ENCODE peak calls at places on chromosomes 7 and 10, in five cellular contexts. N, B, Z, A and K are unnamed samples.

GRCh38 chr7:158581440-158582088 is 6.1 kb downstream of the PTPRN2 start:
- DNase-seq in B (no peak), N (no peak), A (no peak), Z (no peak), K (peak; percentile 62)

GRCh38 chr10:79367421-79368189 is 20.3 kb downstream of the PPIF start:
- DNase-seq in N (no peak), A (no peak), B (no peak), Z (no peak), K (no peak)

GRCh38 chr10:50373821-50374501 is 122.6 kb upstream of the ASAH2 start:
- DNase-seq in Z (no peak), N (no peak), B (no peak), A (no peak), K (no peak)

GRCh38 chr7:15199482-15199881 is 296.9 kb upstream of the DGKB start:
- DNase-seq in Z (no peak), A (no peak), B (no peak), N (no peak), K (no peak)

GRCh38 chr10:5976689-5977470 is 463 bp downstream of the IL15RA start:
- DNase-seq in Z (peak; percentile 77), N (no peak), B (peak; percentile 59), A (peak; percentile 82), K (peak; percentile 61)

GRCh38 chr7:86904949-86905834 is 154.3 kb downstream of the ELAPOR2 start:
- DNase-seq in N (no peak), A (peak; percentile 23), Z (no peak), B (no peak), K (peak; percentile 37)

GRCh38 chr10:45379891-45380540 is 6.0 kb downstream of the ALOX5 start:
- DNase-seq in N (no peak), Z (peak; percentile 74), B (peak; percentile 64), A (no peak), K (no peak)

GRCh38 chr7:39607865-39608264 is 15.5 kb upstream of the RALA start:
- DNase-seq in A (no peak), Z (no peak), N (no peak), B (no peak), K (no peak)

GRCh38 chr7:133730360-133730759 is 396.8 kb upstream of the LRGUK start:
- DNase-seq in Z (no peak), N (no peak), A (no peak), B (no peak), K (no peak)

GRCh38 chr10:4771554-4772201 is 54.3 kb upstream of the AKR1E2 start:
- DNase-seq in B (no peak), Z (no peak), A (no peak), N (no peak), K (no peak)

GRCh38 chr7:70830060-70830395 is 301.9 kb upstream of the GALNT17 start:
- DNase-seq in A (no peak), N (no peak), Z (no peak), B (no peak), K (no peak)

GRCh38 chr10:131856441-131857094 is 44.2 kb upstream of the PPP2R2D start:
- DNase-seq in A (no peak), N (peak; percentile 45), Z (peak; percentile 18), B (no peak), K (no peak)

GRCh38 chr7:108417926-108418325 is 38.3 kb downstream of the NRCAM start:
- DNase-seq in B (no peak), Z (no peak), N (no peak), A (no peak), K (no peak)

GRCh38 chr10:43160067-43160918 is 22.0 kb downstream of the CSGALNACT2 start:
- DNase-seq in Z (no peak), B (no peak), A (no peak), N (no peak), K (no peak)

GRCh38 chr7:96045919-96046318 is 273.6 kb downstream of the DYNC1I1 start:
- DNase-seq in B (no peak), N (no peak), Z (no peak), A (no peak), K (peak; percentile 2)

GRCh38 chr7:99258501-99258900 is 14.1 kb upstream of the MYH16 start:
- DNase-seq in A (no peak), Z (no peak), N (no peak), B (no peak), K (no peak)

GRCh38 chr10:10579709-10580108 is 438.0 kb upstream of the CELF2 start:
- DNase-seq in Z (no peak), N (no peak), A (no peak), B (no peak), K (no peak)

GRCh38 chr7:41256186-41256945 is 446.5 kb downstream of the INHBA start:
- DNase-seq in N (no peak), Z (no peak), A (no peak), B (no peak), K (no peak)

GRCh38 chr7:104656467-104656866 is 328.1 kb downstream of the LHFPL3 start:
- DNase-seq in Z (no peak), A (no peak), B (no peak), N (no peak), K (no peak)
- TF ChIP-seq CTCF in Z (no peak), A (no peak), B (no peak), N (no peak), K (no peak)

GRCh38 chr10:74199315-74199714 is 48.3 kb downstream of the ADK start:
- DNase-seq in A (no peak), N (no peak), B (no peak), Z (no peak), K (no peak)
- TF ChIP-seq CTCF in A (no peak), N (no peak), B (no peak), Z (no peak), K (no peak)

DNA sequence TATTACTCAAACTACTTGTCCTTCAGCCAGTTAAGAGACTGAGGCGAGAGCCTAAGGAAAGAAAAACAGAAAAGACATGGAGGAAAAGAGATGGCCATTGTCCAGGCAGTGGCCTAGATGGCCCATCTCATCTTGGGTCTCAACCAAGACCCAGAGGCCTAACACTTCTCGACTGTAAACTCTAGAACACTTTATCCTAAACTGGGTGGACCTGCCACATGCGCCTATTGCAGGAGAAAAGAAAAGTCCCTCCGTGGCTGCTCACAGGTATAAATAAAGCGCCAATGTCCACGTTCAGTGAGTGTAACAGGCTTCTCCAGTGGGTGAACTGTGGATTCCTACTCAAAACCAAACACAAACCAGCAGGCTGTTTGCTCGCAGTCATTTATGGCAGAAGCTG is 92.7 kb upstream of the DDC start:
- DNase-seq in Z (no peak), B (no peak), N (no peak), A (no peak), K (no peak)
- TF ChIP-seq CTCF in Z (no peak), B (no peak), N (no peak), A (no peak), K (no peak)

GRCh38 chr7:148264933-148265557 is 325.5 kb upstream of the C7orf33 start:
- DNase-seq in A (no peak), Z (peak; percentile 54), B (no peak), N (no peak), K (peak; percentile 17)
- TF ChIP-seq CTCF in A (peak; percentile 55), Z (peak; percentile 69), B (peak; percentile 66), N (peak; percentile 19), K (peak; percentile 52)

GRCh38 chr10:34310234-34310633 is 504.9 kb downstream of the PARD3 start:
- DNase-seq in N (no peak), A (no peak), Z (no peak), B (no peak), K (no peak)

GRCh38 chr10:34303022-34303421 is 512.1 kb downstream of the PARD3 start:
- DNase-seq in A (no peak), Z (no peak), N (no peak), B (no peak), K (no peak)

GRCh38 chr10:34305189-34305588 is 509.9 kb downstream of the PARD3 start:
- DNase-seq in B (no peak), A (peak; percentile 13), Z (no peak), N (no peak), K (peak; percentile 67)
- TF ChIP-seq CTCF in B (no peak), A (peak; percentile 40), Z (no peak), N (no peak), K (no peak)

GRCh38 chr7:110446658-110447057 is 644.3 kb upstream of the LRRN3 start:
- DNase-seq in B (no peak), A (no peak), Z (no peak), N (no peak), K (no peak)

GRCh38 chr7:110442386-110442837 is 648.5 kb upstream of the LRRN3 start:
- DNase-seq in Z (no peak), N (peak; percentile 52), B (no peak), A (no peak), K (peak; percentile 67)
- TF ChIP-seq CTCF in Z (no peak), N (peak; percentile 31), B (peak; percentile 42), A (peak; percentile 11), K (peak; percentile 54)

GRCh38 chr10:130784326-130784725 is 527.2 kb downstream of the TCERG1L start:
- DNase-seq in B (no peak), Z (no peak), A (no peak), N (no peak), K (no peak)

GRCh38 chr10:130786365-130786966 is 525.1 kb downstream of the TCERG1L start:
- DNase-seq in A (no peak), Z (no peak), N (no peak), B (no peak), K (no peak)

GRCh38 chr10:130787252-130787651 is 524.3 kb downstream of the TCERG1L start:
- DNase-seq in N (no peak), A (no peak), Z (no peak), B (no peak), K (no peak)

GRCh38 chr10:130778166-130778545 is 533.4 kb downstream of the TCERG1L start:
- DNase-seq in A (no peak), N (peak; percentile 7), B (no peak), Z (no peak), K (no peak)

DNA sequence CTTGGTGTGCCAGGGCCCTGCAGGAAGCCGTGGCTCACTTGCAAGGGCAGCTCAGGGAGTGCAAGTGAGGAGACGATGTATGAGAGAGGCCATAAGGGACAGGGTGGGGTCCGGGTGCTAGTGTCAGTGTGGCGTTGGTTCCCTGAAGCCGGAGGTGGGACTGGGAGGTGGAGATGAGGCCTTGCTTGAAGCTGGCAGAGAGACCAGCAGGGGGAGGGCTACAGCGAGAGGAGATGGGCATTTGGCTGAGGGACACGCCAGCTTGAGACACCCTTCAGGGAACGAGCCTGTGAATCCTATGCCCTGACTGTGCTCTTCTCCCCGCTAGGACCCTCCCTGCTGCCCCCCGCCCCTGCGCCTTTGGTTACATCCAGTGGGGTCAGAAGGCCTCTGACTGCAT is 529.1 kb downstream of the TCERG1L start:
- DNase-seq in Z (no peak), A (no peak), B (no peak), N (no peak), K (no peak)
- TF ChIP-seq CTCF in Z (no peak), A (no peak), B (no peak), N (no peak), K (no peak)